ENCODE peak calls at places on chromosomes 2 and 18, in four cellular contexts. E is posterior cingulate gyrus; Q is AML-193; K is activated naive CD8-positive, alpha-beta T cell treated with anti-CD3 and anti-CD28 coated beads for 36 hours. Z is an unnamed sample.

GRCh38 chr2:141942006-141942789 is 188.6 kb downstream of the LRP1B start:
- DNase-seq in E (no peak), Q (no peak), K (no peak), Z (no peak)

GRCh38 chr2:1633936-1634587 is 110.3 kb downstream of the PXDN start:
- DNase-seq in E (no peak), Q (no peak), K (no peak), Z (no peak)

GRCh38 chr18:76416935-76417334 is 78.1 kb downstream of the ZNF516 start:
- DNase-seq in E (no peak), Q (no peak), K (no peak), Z (peak; percentile 66)

GRCh38 chr2:226772389-226773179 is 27.0 kb downstream of the IRS1 start:
- DNase-seq in E (no peak), Q (peak; percentile 1), K (no peak), Z (no peak)

GRCh38 chr2:241772063-241772499 is 4.5 kb upstream of the GAL3ST2 start:
- DNase-seq in E (no peak), Q (no peak), K (peak; percentile 37), Z (no peak)

GRCh38 chr2:187986392-187987105 is 305.1 kb upstream of the GULP1 start:
- DNase-seq in E (no peak), Q (no peak), K (no peak), Z (no peak)

GRCh38 chr18:3593381-3593903 is 143.5 kb downstream of the TGIF1 start:
- DNase-seq in E (no peak), Q (peak; percentile 23), K (no peak), Z (no peak)

GRCh38 chr2:208034503-208035140 is 9.3 kb upstream of the PLEKHM3 start:
- DNase-seq in E (no peak), Q (no peak), K (no peak), Z (no peak)

GRCh38 chr2:83282067-83282795 is 1176.8 kb downstream of the SUCLG1 start:
- DNase-seq in E (no peak), Q (no peak), K (no peak), Z (no peak)

GRCh38 chr2:133509777-133510176 is 58.5 kb downstream of the NCKAP5 start:
- DNase-seq in E (no peak), Q (no peak), K (no peak), Z (no peak)

GRCh38 chr2:60216452-60216995 is 336.9 kb downstream of the BCL11A start:
- DNase-seq in E (no peak), Q (no peak), K (no peak), Z (no peak)

GRCh38 chr2:126761981-126762878 is 106.3 kb downstream of the GYPC start:
- DNase-seq in E (no peak), Q (no peak), K (peak; percentile 56), Z (no peak)

GRCh38 chr2:132437852-132438649 is 21.4 kb downstream of the GPR39 start:
- DNase-seq in E (no peak), Q (no peak), K (no peak), Z (no peak)

GRCh38 chr2:113966832-113967231 is 76.9 kb downstream of the ACTR3 start:
- DNase-seq in E (no peak), Q (no peak), K (no peak), Z (no peak)

GRCh38 chr18:45566025-45566740 is 49.1 kb upstream of the SLC14A2 start:
- DNase-seq in E (no peak), Q (no peak), K (no peak), Z (peak; percentile 73)

GRCh38 chr18:80106482-80107051 is 2.5 kb upstream of the ADNP2 start:
- DNase-seq in E (no peak), Q (no peak), K (no peak), Z (no peak)

GRCh38 chr2:70941701-70942100 is 6.0 kb downstream of the ATP6V1B1 start:
- DNase-seq in E (no peak), Q (no peak), K (no peak), Z (no peak)

GRCh38 chr18:22667158-22667557 is 249.4 kb upstream of the CTAGE1 start:
- DNase-seq in E (no peak), Q (no peak), K (no peak), Z (peak; percentile 76)

GRCh38 chr18:63223837-63224236 is 95.7 kb downstream of the BCL2 start:
- DNase-seq in E (no peak), Q (no peak), K (no peak), Z (no peak)

GRCh38 chr18:54776282-54776977 is 51.8 kb upstream of the RAB27B start:
- DNase-seq in E (no peak), Q (peak; percentile 86), K (peak; percentile 5), Z (no peak)

GRCh38 chr2:136057023-136057801 is 60.7 kb downstream of the CXCR4 start:
- DNase-seq in E (no peak), Q (no peak), K (peak; percentile 50), Z (no peak)

GRCh38 chr2:18522484-18523146 is 37.8 kb downstream of the RDH14 start:
- DNase-seq in E (no peak), Q (no peak), K (no peak), Z (no peak)

GRCh38 chr18:61988100-61988499 is 95.3 kb upstream of the RNF152 start:
- DNase-seq in E (no peak), Q (no peak), K (no peak), Z (no peak)

GRCh38 chr18:551404-552061 is 28.6 kb upstream of the CETN1 start:
- DNase-seq in E (no peak), Q (no peak), K (no peak), Z (no peak)

GRCh38 chr2:54638103-54638502 is 85.4 kb upstream of the EML6 start:
- DNase-seq in E (no peak), Q (no peak), K (no peak), Z (no peak)

GRCh38 chr2:137050949-137051348 is 285.6 kb downstream of the THSD7B start:
- DNase-seq in E (no peak), Q (peak; percentile 8), K (no peak), Z (no peak)

GRCh38 chr2:240431663-240432424 is 3.6 kb upstream of the GPC1 start:
- DNase-seq in E (peak; percentile 59), Q (no peak), K (no peak), Z (peak; percentile 12)

GRCh38 chr2:160993543-160994090 is 166.6 kb upstream of the TANK start:
- DNase-seq in E (no peak), Q (no peak), K (no peak), Z (no peak)

GRCh38 chr2:190792956-190793888 is 87.4 kb upstream of the GLS start:
- DNase-seq in E (no peak), Q (no peak), K (no peak), Z (no peak)

GRCh38 chr2:6986894-6987487 is 69.8 kb downstream of the RNF144A start:
- DNase-seq in E (no peak), Q (no peak), K (no peak), Z (no peak)

GRCh38 chr2:240532032-240532775 is 25.6 kb downstream of the ANKMY1 start:
- DNase-seq in E (no peak), Q (no peak), K (no peak), Z (no peak)

GRCh38 chr18:74899554-74899953 is 301.9 kb downstream of the ZNF407 start:
- DNase-seq in E (peak; percentile 70), Q (no peak), K (no peak), Z (peak; percentile 36)

GRCh38 chr2:203623616-203624015 is 82.8 kb upstream of the CD28 start:
- DNase-seq in E (no peak), Q (no peak), K (no peak), Z (no peak)

GRCh38 chr2:106337963-106338515 is 130.2 kb downstream of the RGPD3 start:
- DNase-seq in E (peak; percentile 75), Q (no peak), K (no peak), Z (no peak)

GRCh38 chr2:168310580-168310979 is 63.2 kb upstream of the STK39 start:
- DNase-seq in E (no peak), Q (no peak), K (no peak), Z (no peak)

Z was measured in uterus.